ENCODE peak calls at places on chromosomes 6 and 20, in six cellular contexts. S is lower lobe of right lung, M is IMR-90, A is sigmoid colon, C is GM12865, V is ovary. H is an unnamed sample.

GRCh38 chr6:28333599-28334018 is 2.3 kb downstream of the ZSCAN31 start:
- DNase-seq in C (no peak), A (no peak), S (no peak), V (no peak), M (no peak), H (no peak)

GRCh38 chr20:32727663-32728062 is 15.6 kb downstream of the COMMD7 start:
- DNase-seq in A (no peak), M (peak), C (no peak), S (no peak), V (no peak), H (no peak)

GRCh38 chr20:63895886-63896135 is 885 bp downstream of the DNAJC5 start:
- DNase-seq in M (peak), V (no peak), A (no peak), C (no peak), S (no peak), H (no peak)

GRCh38 chr6:127436578-127437110 is 22.5 kb downstream of the KIAA0408 start:
- DNase-seq in C (no peak), S (no peak), A (no peak), M (no peak), V (no peak), H (no peak)

GRCh38 chr6:35061102-35061615 is 80.0 kb downstream of the TCP11 start:
- DNase-seq in V (no peak), C (no peak), M (no peak), S (no peak), A (no peak), H (no peak)

GRCh38 chr20:5168582-5169396 is 42.0 kb downstream of the CDS2 start:
- DNase-seq in V (no peak), S (no peak), M (peak), A (no peak), C (no peak), H (peak)

GRCh38 chr20:61582196-61582923 is 330.3 kb downstream of the CDH4 start:
- DNase-seq in S (no peak), A (no peak), M (no peak), V (no peak), C (no peak), H (no peak)

GRCh38 chr6:101203664-101204063 is 189.8 kb upstream of the GRIK2 start:
- DNase-seq in M (no peak), A (no peak), V (no peak), C (no peak), S (no peak), H (no peak)

GRCh38 chr6:35427851-35428321 is 24.3 kb upstream of the FANCE start:
- DNase-seq in V (no peak), C (no peak), A (no peak), S (no peak), M (peak), H (no peak)

GRCh38 chr20:8305449-8305978 is 173.4 kb downstream of the PLCB1 start:
- DNase-seq in M (peak), V (no peak), S (peak), A (no peak), C (peak), H (peak)

GRCh38 chr6:114040871-114041270 is 69.9 kb upstream of the HDAC2 start:
- DNase-seq in A (no peak), M (no peak), S (no peak), V (no peak), C (no peak), H (no peak)

GRCh38 chr6:89298680-89299450 is 16.2 kb downstream of the GABRR2 start:
- DNase-seq in V (no peak), S (no peak), A (no peak), M (peak), C (peak), H (no peak)

GRCh38 chr20:41359541-41360011 is 7.0 kb downstream of the EMILIN3 start:
- DNase-seq in M (no peak), S (no peak), A (no peak), C (no peak), V (no peak), H (no peak)

GRCh38 chr6:71544906-71545305 is 256.3 kb downstream of the OGFRL1 start:
- DNase-seq in C (no peak), M (no peak), S (no peak), V (no peak), A (no peak), H (no peak)

GRCh38 chr6:71545905-71546304 is 257.3 kb downstream of the OGFRL1 start:
- DNase-seq in C (no peak), V (no peak), S (no peak), A (no peak), M (no peak), H (no peak)

DNA sequence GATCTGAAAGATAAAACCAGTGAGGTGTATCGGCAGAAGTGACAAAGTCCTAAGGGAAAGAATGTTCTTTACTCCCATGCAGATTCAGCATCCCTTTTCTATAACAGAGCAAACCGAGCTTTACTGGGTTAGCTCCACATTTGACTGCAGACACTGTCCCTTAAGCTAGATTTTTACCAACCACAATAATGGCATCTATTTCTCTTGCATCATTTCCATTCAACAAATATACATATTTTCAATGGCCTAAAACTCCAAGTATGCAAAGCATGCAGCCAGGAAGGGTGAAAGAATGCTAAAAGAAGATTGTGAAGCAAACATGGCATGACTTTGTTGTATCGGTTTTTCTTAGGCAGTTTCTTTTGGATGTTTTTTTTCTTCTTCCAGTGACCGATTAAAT is 255.4 kb downstream of the OGFRL1 start:
- DNase-seq in A (no peak), V (no peak), C (no peak), M (peak), S (no peak), H (no peak)
- TF ChIP-seq CTCF in A (no peak), V (no peak), C (no peak), M (no peak), S (no peak), H (no peak)

GRCh38 chr6:33417127-33417902 is 592 bp downstream of the CUTA start:
- DNase-seq in C (peak), V (peak), A (no peak), M (peak), S (no peak), H (peak)

GRCh38 chr6:33416386-33417126 is 1.4 kb downstream of the CUTA start:
- DNase-seq in C (peak), M (peak), S (no peak), A (no peak), V (no peak), H (no peak)

GRCh38 chr6:33419580-33420492 is at the start of gene SYNGAP1:
- DNase-seq in S (no peak), C (no peak), A (peak), M (peak), V (peak), H (peak)

GRCh38 chr6:33418690-33419291 is 884 bp upstream of the CUTA start:
- DNase-seq in S (no peak), A (no peak), M (peak), V (peak), C (peak), H (no peak)

GRCh38 chr6:33417903-33418689 is at the start of gene CUTA:
- DNase-seq in M (peak), V (peak), C (peak), A (peak), S (peak), H (peak)
- TF ChIP-seq CTCF in M (peak), V (no peak), C (peak), A (no peak), S (peak), H (no peak)

GRCh38 chr6:57221191-57221935 is 744 bp downstream of the RAB23 start:
- DNase-seq in C (peak), A (peak), M (peak), V (peak), S (peak), H (peak)

GRCh38 chr6:57220083-57220703 is 1.9 kb downstream of the RAB23 start:
- DNase-seq in S (no peak), A (no peak), M (no peak), C (no peak), V (no peak), H (no peak)

GRCh38 chr6:57215260-57215659 is 6.8 kb downstream of the RAB23 start:
- DNase-seq in M (no peak), A (no peak), V (no peak), C (no peak), S (no peak), H (no peak)

GRCh38 chr6:57217270-57217669 is 4.8 kb downstream of the RAB23 start:
- DNase-seq in S (no peak), V (no peak), C (no peak), A (no peak), M (no peak), H (no peak)

DNA sequence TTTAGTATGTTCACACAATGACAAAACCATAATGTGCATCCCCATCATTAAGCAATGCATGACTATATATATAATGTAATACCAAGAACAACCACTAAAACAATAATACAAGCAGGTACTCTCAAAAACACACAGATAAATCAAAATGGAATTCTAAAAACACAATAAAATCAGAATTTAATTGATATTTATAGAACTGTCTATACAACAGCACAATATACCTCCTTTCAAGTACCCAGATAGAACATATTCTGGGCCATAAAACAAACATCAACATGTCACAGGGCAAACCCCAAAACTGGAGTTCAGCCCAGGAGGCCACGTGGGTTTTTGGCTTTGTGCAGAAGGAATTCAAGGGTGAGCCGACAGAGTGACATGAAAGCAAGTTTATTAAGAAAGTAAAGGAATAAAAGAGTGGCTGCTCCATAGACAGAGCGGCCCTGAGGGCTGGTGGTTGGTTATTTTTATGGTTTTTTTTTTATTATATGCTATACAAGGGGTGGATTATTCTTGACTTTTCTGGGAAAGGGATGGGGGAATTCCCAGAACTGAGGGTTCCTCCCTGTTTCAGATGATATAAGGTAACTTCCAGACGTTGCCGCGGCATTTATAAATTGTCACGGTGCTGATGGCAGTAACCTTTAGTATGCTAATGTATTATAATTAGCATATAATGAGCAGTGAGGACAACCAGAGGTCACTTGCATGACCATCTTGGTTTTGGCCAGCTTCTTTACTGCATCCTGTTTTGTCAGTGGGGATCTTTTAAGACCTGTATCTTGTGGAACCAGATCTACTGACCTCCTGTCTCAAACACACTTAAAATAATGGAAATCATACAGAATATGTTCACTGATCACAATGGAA is 5.6 kb downstream of the RAB23 start:
- DNase-seq in C (no peak), M (peak), A (peak), S (no peak), V (no peak), H (no peak)
- TF ChIP-seq CTCF in C (no peak), M (no peak), A (no peak), S (no peak), V (no peak), H (no peak)

DNA sequence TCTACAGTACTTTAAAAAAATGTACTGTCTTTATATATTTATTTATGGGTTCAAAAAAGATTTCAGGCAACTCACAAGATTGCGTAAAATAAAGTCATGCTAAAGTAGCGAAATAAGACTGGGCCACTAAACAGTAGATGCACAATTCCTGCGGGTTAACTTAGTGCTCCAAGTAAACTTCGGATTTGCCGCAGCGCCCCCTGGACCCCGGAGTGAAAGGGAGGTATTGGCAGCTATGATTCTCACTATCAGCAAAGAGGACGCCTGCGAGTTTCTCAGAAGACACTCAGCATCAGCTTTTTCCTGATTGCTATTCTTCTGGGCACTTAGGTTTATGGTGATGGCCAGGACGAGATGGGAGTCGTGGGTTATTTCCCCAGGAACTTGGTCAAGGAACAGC is 1.4 kb downstream of the OTOR start:
- DNase-seq in C (no peak), V (no peak), A (no peak), S (no peak), M (no peak), H (peak)
- TF ChIP-seq CTCF in C (no peak), V (no peak), A (no peak), S (no peak), M (no peak), H (peak)

DNA sequence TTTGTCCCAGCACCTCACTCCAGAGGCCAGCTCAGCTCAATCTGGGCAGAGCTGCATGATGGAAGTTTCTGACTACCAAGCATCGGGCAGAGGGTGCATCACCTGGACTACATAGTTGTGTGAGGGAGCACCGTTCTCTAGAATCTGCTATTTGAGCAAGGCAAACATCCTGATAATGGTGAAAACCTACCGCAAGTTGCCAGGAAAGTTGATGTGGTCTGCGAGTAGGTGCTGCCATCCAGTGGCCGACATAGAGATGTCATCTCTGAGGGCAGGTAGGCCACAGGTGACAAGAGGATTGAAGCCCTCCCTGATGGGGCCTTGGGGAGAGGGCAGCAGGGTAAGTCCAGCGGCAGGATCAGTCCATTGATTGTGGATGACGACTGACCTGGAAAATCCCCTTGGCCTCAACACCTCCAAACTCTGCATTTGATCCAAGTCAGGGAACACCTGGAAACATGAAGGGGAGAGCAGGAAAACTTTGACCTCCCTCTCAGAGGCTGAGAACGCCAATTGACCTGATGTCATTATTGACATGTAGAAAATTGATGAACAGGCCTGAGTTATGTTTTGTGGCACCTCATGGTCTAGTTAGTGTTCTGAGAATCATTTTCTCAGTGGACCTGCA is 3.9 kb upstream of the LPA start:
- DNase-seq in M (no peak), V (no peak), C (peak), S (no peak), A (no peak), H (peak)
- TF ChIP-seq CTCF in M (no peak), V (no peak), C (peak), S (peak), A (no peak), H (peak)

DNA sequence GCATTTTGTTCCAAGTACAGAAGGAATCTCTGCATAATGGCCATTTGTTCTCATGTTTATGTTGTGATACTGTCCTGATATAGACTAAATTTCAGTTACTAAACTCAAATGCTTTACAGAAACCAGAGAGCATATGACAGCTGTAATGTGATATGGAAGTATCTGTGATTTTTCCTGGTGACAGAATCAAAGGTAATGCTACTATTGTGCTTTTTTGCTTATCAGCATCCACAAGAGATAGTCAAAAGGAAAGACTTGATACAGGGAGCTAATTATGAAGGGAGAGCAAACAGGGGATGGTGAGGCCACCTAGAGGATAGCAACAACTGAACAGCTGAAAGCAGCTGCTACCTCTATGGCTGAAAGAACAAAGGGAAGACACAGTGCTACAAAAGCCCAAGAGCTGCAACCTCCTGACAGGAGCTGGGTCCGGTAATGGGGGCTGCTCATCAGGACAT is 181.4 kb downstream of the PHF3 start:
- DNase-seq in M (peak), S (no peak), V (no peak), C (peak), A (no peak), H (no peak)
- TF ChIP-seq CTCF in M (no peak), S (no peak), V (no peak), C (peak), A (no peak), H (no peak)

GRCh38 chr6:36443951-36444428 is 1.2 kb downstream of the KCTD20 start:
- DNase-seq in A (no peak), M (peak), S (no peak), V (no peak), C (peak), H (no peak)
- TF ChIP-seq CTCF in A (peak), M (no peak), S (no peak), V (no peak), C (peak), H (no peak)

H was measured in nephron progenitor cell.